ENCODE peak calls at places on chromosomes 2 and 18, in seven cellular contexts. X is HCT116, Z is GM12878, U is HepG2, G is H1, V is SK-N-SH, E is K562. P is an unnamed sample.
A peak's percentile ranks its signal among the peaks of the same experiment; 100 is the strongest.

GRCh38 chr2:8794923-8795825 is 42.2 kb downstream of the KIDINS220 start:
- DNase-seq in Z (no peak), V (no peak), G (no peak), X (no peak), E (no peak), U (no peak), P (no peak)

GRCh38 chr2:176152350-176153181 is 1.2 kb downstream of the HOXD4 start:
- DNase-seq in G (no peak), Z (no peak), V (no peak), E (no peak), X (no peak), U (no peak), P (no peak)

GRCh38 chr2:127105656-127106456 is 1.1 kb downstream of the BIN1 start:
- DNase-seq in V (peak; percentile 80), U (no peak), Z (no peak), X (no peak), G (no peak), E (no peak), P (no peak)

GRCh38 chr2:145404690-145405089 is 884.8 kb upstream of the ZEB2 start:
- DNase-seq in E (no peak), V (no peak), Z (no peak), G (no peak), X (no peak), U (no peak), P (no peak)

GRCh38 chr2:183543731-183544130 is 419.5 kb downstream of the NUP35 start:
- DNase-seq in E (no peak), G (no peak), Z (peak; percentile 24), U (no peak), V (no peak), X (no peak), P (no peak)

GRCh38 chr18:36187826-36188721 is 777 bp downstream of the MOCOS start:
- DNase-seq in U (peak; percentile 52), Z (no peak), E (peak; percentile 43), X (peak; percentile 28), G (no peak), V (no peak), P (no peak)

GRCh38 chr2:10017313-10017941 is 25.9 kb upstream of the KLF11 start:
- DNase-seq in G (no peak), E (no peak), V (no peak), U (no peak), X (no peak), Z (no peak), P (no peak)

GRCh38 chr18:62912885-62913284 is 197.5 kb downstream of the PHLPP1 start:
- DNase-seq in V (no peak), U (no peak), E (no peak), Z (no peak), G (no peak), X (no peak), P (no peak)

GRCh38 chr2:43082111-43082877 is 144.1 kb downstream of the ZFP36L2 start:
- DNase-seq in E (no peak), U (no peak), V (peak; percentile 96), X (no peak), Z (no peak), G (no peak), P (no peak)

GRCh38 chr2:28088970-28089369 is 198.4 kb downstream of the BABAM2 start:
- DNase-seq in U (no peak), E (no peak), Z (no peak), G (no peak), V (no peak), X (no peak), P (no peak)

GRCh38 chr2:96977631-96978195 is 8.7 kb downstream of the FAM178B start:
- DNase-seq in E (no peak), U (no peak), V (no peak), X (peak; percentile 2), G (no peak), Z (no peak), P (no peak)

GRCh38 chr2:206164261-206164862 is 4.7 kb downstream of the EEF1B2 start:
- DNase-seq in X (no peak), G (no peak), E (no peak), Z (no peak), V (peak; percentile 44), U (peak; percentile 34), P (no peak)

GRCh38 chr2:152520759-152521158 is 185.8 kb downstream of the FMNL2 start:
- DNase-seq in U (no peak), E (no peak), V (no peak), X (no peak), G (no peak), Z (no peak), P (no peak)

GRCh38 chr2:59935005-59935404 is 618.4 kb downstream of the BCL11A start:
- DNase-seq in V (peak; percentile 7), Z (no peak), G (no peak), E (no peak), X (no peak), U (no peak), P (no peak)

GRCh38 chr2:158391876-158392275 is 64.7 kb downstream of the CCDC148 start:
- DNase-seq in X (peak; percentile 6), E (no peak), V (no peak), U (peak; percentile 23), G (no peak), Z (no peak), P (no peak)

GRCh38 chr2:238891667-238892500 is 44.0 kb downstream of the TWIST2 start:
- DNase-seq in V (no peak), X (no peak), U (no peak), G (no peak), E (no peak), Z (no peak), P (no peak)

GRCh38 chr2:164979113-164979512 is 23.8 kb upstream of the SLC38A11 start:
- DNase-seq in U (no peak), Z (no peak), E (no peak), V (no peak), G (no peak), X (no peak), P (no peak)

GRCh38 chr2:20621366-20622295 is 29.3 kb downstream of the HS1BP3 start:
- DNase-seq in G (no peak), Z (no peak), X (no peak), U (no peak), E (no peak), V (peak; percentile 24), P (no peak)

GRCh38 chr2:20620696-20621365 is 30.1 kb downstream of the HS1BP3 start:
- DNase-seq in X (no peak), Z (no peak), G (no peak), V (peak; percentile 44), U (no peak), E (no peak), P (no peak)

GRCh38 chr2:20618886-20619521 is 31.9 kb downstream of the HS1BP3 start:
- DNase-seq in Z (no peak), V (no peak), G (no peak), E (no peak), U (no peak), X (no peak), P (no peak)

GRCh38 chr2:20619624-20620024 is 31.3 kb downstream of the HS1BP3 start:
- DNase-seq in Z (no peak), V (no peak), G (no peak), X (no peak), U (no peak), E (no peak), P (no peak)

GRCh38 chr2:20620271-20620681 is 30.6 kb downstream of the HS1BP3 start:
- DNase-seq in E (no peak), X (no peak), Z (no peak), V (peak; percentile 25), G (no peak), U (no peak), P (no peak)
- TF ChIP-seq JUND in E (no peak), X (no peak), Z (no peak), V (no peak), G (no peak), U (no peak), P (no peak)

DNA sequence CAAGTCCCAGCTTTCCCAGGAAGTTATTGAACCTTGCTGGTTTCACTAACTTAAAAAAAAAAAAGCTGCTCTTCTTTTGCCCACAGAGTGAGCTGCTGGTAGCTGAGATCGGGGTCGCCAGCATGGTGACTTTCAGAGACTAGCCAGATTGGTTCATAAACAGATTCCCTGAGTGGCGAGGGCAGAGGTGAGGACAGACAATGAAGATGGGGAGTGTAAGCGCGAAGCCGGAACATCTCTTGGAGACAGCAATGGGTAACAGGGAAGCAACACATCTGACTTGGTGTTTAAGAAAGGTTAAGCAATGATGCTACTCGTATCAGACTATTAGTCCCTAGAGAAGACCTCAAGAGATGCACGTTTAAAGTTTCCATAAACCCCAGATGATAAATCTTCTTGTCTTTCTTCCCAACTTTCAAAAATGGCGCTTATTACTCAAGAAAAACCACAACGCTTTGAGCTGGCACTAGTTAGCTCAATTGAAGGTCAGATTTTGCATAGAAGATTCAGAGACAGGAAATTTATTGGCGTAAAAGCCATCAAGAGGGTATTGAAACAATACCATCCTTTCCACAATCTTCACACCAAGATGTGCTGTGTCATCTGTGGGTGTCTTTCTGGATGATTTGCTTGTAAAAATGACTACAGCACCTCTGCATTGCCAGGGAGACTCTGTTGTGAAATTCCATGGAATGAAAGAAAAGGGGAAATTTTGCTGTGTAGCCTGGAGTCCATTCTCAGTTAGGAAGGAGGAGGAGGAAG is 193.0 kb upstream of the CXCR4 start:
- DNase-seq in E (no peak), X (no peak), V (no peak), Z (no peak), U (no peak), G (no peak), P (no peak)
- TF ChIP-seq JUND in E (no peak), X (no peak), V (no peak), Z (no peak), U (no peak), G (no peak), P (no peak)

GRCh38 chr2:191103793-191104192 is 47.0 kb downstream of the STAT4 start:
- DNase-seq in V (no peak), Z (no peak), U (no peak), G (no peak), E (no peak), X (no peak), P (no peak)
- TF ChIP-seq JUND in V (no peak), Z (no peak), U (no peak), G (no peak), E (no peak), X (no peak), P (no peak)

GRCh38 chr2:55875434-55876135 is 48.0 kb downstream of the EFEMP1 start:
- DNase-seq in G (no peak), E (no peak), Z (no peak), U (peak; percentile 5), V (no peak), X (no peak), P (no peak)

GRCh38 chr2:55871637-55872036 is 51.9 kb downstream of the EFEMP1 start:
- DNase-seq in G (no peak), X (no peak), E (no peak), U (no peak), Z (no peak), V (no peak), P (no peak)

GRCh38 chr2:55877101-55877500 is 46.5 kb downstream of the EFEMP1 start:
- DNase-seq in Z (no peak), U (no peak), X (no peak), E (no peak), G (no peak), V (no peak), P (no peak)

GRCh38 chr2:55876425-55877084 is 47.0 kb downstream of the EFEMP1 start:
- DNase-seq in X (no peak), E (no peak), Z (no peak), G (no peak), U (no peak), V (no peak), P (no peak)

DNA sequence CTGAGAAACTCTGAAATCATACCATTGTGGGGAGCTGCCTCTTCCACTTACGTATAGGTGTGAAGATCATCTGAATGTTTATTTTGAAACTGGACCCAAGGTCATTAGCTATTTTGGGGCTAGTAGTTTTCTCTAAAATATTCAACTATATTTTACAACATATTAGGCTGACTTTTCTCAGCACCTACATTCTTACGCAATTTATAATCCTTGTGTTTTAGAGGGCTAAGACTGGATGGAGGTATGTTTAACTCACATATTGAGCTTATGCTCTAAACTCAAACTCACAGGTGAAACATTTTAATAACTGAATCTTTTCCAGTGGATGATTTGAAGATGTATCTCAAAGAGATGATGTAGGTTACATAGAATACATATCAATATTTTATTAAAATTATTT is 49.2 kb downstream of the EFEMP1 start:
- DNase-seq in V (no peak), U (no peak), Z (no peak), E (no peak), X (no peak), G (no peak), P (no peak)
- TF ChIP-seq JUND in V (no peak), U (no peak), Z (no peak), E (no peak), X (no peak), G (no peak), P (no peak)